ENCODE peak calls at places on chromosomes 7 and 10, in five cellular contexts. One of them, this sample, is unnamed.

GRCh38 chr7:42077276-42078135 is 159.5 kb downstream of the GLI3 start:
- DNase-seq in mesendoderm: no peak
- DNase-seq in right cardiac atrium: no peak
- DNase-seq in WERI-Rb-1: no peak
- DNase-seq in right lobe of liver: no peak
- DNase-seq in this sample: no peak

GRCh38 chr7:148238926-148239325 is 351.6 kb upstream of the C7orf33 start:
- DNase-seq in mesendoderm: no peak
- DNase-seq in right cardiac atrium: no peak
- DNase-seq in WERI-Rb-1: no peak
- DNase-seq in right lobe of liver: no peak
- DNase-seq in this sample: no peak

GRCh38 chr10:93384006-93384405 is 98.1 kb downstream of the MYOF start:
- DNase-seq in mesendoderm: peak; percentile 90
- DNase-seq in right cardiac atrium: no peak
- DNase-seq in WERI-Rb-1: no peak
- DNase-seq in right lobe of liver: no peak
- DNase-seq in this sample: no peak

GRCh38 chr10:85280014-85280413 is 951.6 kb downstream of the CCSER2 start:
- DNase-seq in mesendoderm: peak; percentile 90
- DNase-seq in right cardiac atrium: no peak
- DNase-seq in WERI-Rb-1: no peak
- DNase-seq in right lobe of liver: peak; percentile 45
- DNase-seq in this sample: no peak

GRCh38 chr7:33792547-33793105 is 112.7 kb upstream of the BMPER start:
- DNase-seq in mesendoderm: no peak
- DNase-seq in right cardiac atrium: no peak
- DNase-seq in WERI-Rb-1: no peak
- DNase-seq in right lobe of liver: no peak
- DNase-seq in this sample: no peak

GRCh38 chr10:133039823-133040704 is 47.7 kb upstream of the ADGRA1 start:
- DNase-seq in mesendoderm: no peak
- DNase-seq in right cardiac atrium: no peak
- DNase-seq in WERI-Rb-1: peak; percentile 39
- DNase-seq in right lobe of liver: no peak
- DNase-seq in this sample: no peak

GRCh38 chr10:24849537-24850299 is 102.7 kb downstream of the PRTFDC1 start:
- DNase-seq in mesendoderm: no peak
- DNase-seq in right cardiac atrium: no peak
- DNase-seq in WERI-Rb-1: no peak
- DNase-seq in right lobe of liver: no peak
- DNase-seq in this sample: no peak

GRCh38 chr7:123285076-123285700 is 85.4 kb upstream of the SLC13A1 start:
- DNase-seq in mesendoderm: peak; percentile 72
- DNase-seq in right cardiac atrium: no peak
- DNase-seq in WERI-Rb-1: peak; percentile 9
- DNase-seq in right lobe of liver: no peak
- DNase-seq in this sample: no peak

GRCh38 chr10:113600569-113600968 is 47.7 kb downstream of the HABP2 start:
- DNase-seq in mesendoderm: no peak
- DNase-seq in right cardiac atrium: no peak
- DNase-seq in WERI-Rb-1: no peak
- DNase-seq in right lobe of liver: no peak
- DNase-seq in this sample: no peak

GRCh38 chr7:69776611-69777010 is 178.3 kb downstream of the AUTS2 start:
- DNase-seq in mesendoderm: no peak
- DNase-seq in right cardiac atrium: no peak
- DNase-seq in WERI-Rb-1: no peak
- DNase-seq in right lobe of liver: no peak
- DNase-seq in this sample: no peak

GRCh38 chr10:100670828-100671479 is 74.4 kb upstream of the PAX2 start:
- DNase-seq in mesendoderm: peak; percentile 44
- DNase-seq in right cardiac atrium: peak; percentile 65
- DNase-seq in WERI-Rb-1: no peak
- DNase-seq in right lobe of liver: peak; percentile 49
- DNase-seq in this sample: peak; percentile 64

GRCh38 chr7:24882989-24883631 is 96.9 kb downstream of the OSBPL3 start:
- DNase-seq in mesendoderm: no peak
- DNase-seq in right cardiac atrium: peak; percentile 78
- DNase-seq in WERI-Rb-1: no peak
- DNase-seq in right lobe of liver: no peak
- DNase-seq in this sample: no peak

GRCh38 chr10:58178811-58179210 is 88.9 kb downstream of the IPMK start:
- DNase-seq in mesendoderm: no peak
- DNase-seq in right cardiac atrium: no peak
- DNase-seq in WERI-Rb-1: no peak
- DNase-seq in right lobe of liver: no peak
- DNase-seq in this sample: no peak

GRCh38 chr10:21696302-21696701 is 162.3 kb downstream of the MLLT10 start:
- DNase-seq in mesendoderm: no peak
- DNase-seq in right cardiac atrium: no peak
- DNase-seq in WERI-Rb-1: no peak
- DNase-seq in right lobe of liver: no peak
- DNase-seq in this sample: no peak

GRCh38 chr7:41188163-41189130 is 514.4 kb downstream of the INHBA start:
- DNase-seq in mesendoderm: peak; percentile 56
- DNase-seq in right cardiac atrium: no peak
- DNase-seq in WERI-Rb-1: no peak
- DNase-seq in right lobe of liver: no peak
- DNase-seq in this sample: no peak

GRCh38 chr7:99531354-99531765 is 20.6 kb downstream of the FAM200A start:
- DNase-seq in mesendoderm: peak; percentile 33
- DNase-seq in right cardiac atrium: no peak
- DNase-seq in WERI-Rb-1: no peak
- DNase-seq in right lobe of liver: no peak
- DNase-seq in this sample: no peak

GRCh38 chr7:31096198-31096881 is 44.2 kb downstream of the ADCYAP1R1 start:
- DNase-seq in mesendoderm: no peak
- DNase-seq in right cardiac atrium: no peak
- DNase-seq in WERI-Rb-1: no peak
- DNase-seq in right lobe of liver: no peak
- DNase-seq in this sample: no peak

GRCh38 chr10:80537086-80537704 is 507 bp upstream of the SH2D4B start:
- DNase-seq in mesendoderm: peak; percentile 79
- DNase-seq in right cardiac atrium: no peak
- DNase-seq in WERI-Rb-1: no peak
- DNase-seq in right lobe of liver: no peak
- DNase-seq in this sample: no peak

GRCh38 chr10:11515596-11516418 is 95.6 kb downstream of the USP6NL start:
- DNase-seq in mesendoderm: peak; percentile 70
- DNase-seq in right cardiac atrium: no peak
- DNase-seq in WERI-Rb-1: peak; percentile 19
- DNase-seq in right lobe of liver: no peak
- DNase-seq in this sample: peak; percentile 27

GRCh38 chr7:107711301-107711700 is 32.6 kb upstream of the CBLL1 start:
- DNase-seq in mesendoderm: no peak
- DNase-seq in right cardiac atrium: no peak
- DNase-seq in WERI-Rb-1: no peak
- DNase-seq in right lobe of liver: no peak
- DNase-seq in this sample: no peak

GRCh38 chr10:71710519-71710918 is 9.1 kb downstream of the C10orf105 start:
- DNase-seq in mesendoderm: no peak
- DNase-seq in right cardiac atrium: no peak
- DNase-seq in WERI-Rb-1: no peak
- DNase-seq in right lobe of liver: no peak
- DNase-seq in this sample: no peak

GRCh38 chr7:100679129-100679926 is 5.8 kb downstream of the GNB2 start:
- DNase-seq in mesendoderm: no peak
- DNase-seq in right cardiac atrium: peak; percentile 53
- DNase-seq in WERI-Rb-1: no peak
- DNase-seq in right lobe of liver: no peak
- DNase-seq in this sample: no peak

GRCh38 chr10:17353568-17353967 is 100.8 kb downstream of the ST8SIA6 start:
- DNase-seq in mesendoderm: no peak
- DNase-seq in right cardiac atrium: no peak
- DNase-seq in WERI-Rb-1: no peak
- DNase-seq in right lobe of liver: no peak
- DNase-seq in this sample: no peak

GRCh38 chr10:72953687-72954086 is 919 bp downstream of the PLA2G12B start:
- DNase-seq in mesendoderm: peak; percentile 57
- DNase-seq in right cardiac atrium: peak; percentile 67
- DNase-seq in WERI-Rb-1: no peak
- DNase-seq in right lobe of liver: peak; percentile 57
- DNase-seq in this sample: no peak

GRCh38 chr7:91800389-91800788 is 80.1 kb downstream of the MTERF1 start:
- DNase-seq in mesendoderm: no peak
- DNase-seq in right cardiac atrium: peak; percentile 57
- DNase-seq in WERI-Rb-1: no peak
- DNase-seq in right lobe of liver: no peak
- DNase-seq in this sample: no peak
- H3K27ac ChIP-seq in mesendoderm: no peak overlapping the region
- H3K27ac ChIP-seq in right cardiac atrium: no peak overlapping the region
- H3K27ac ChIP-seq in WERI-Rb-1: no peak overlapping the region
- H3K27ac ChIP-seq in right lobe of liver: no peak overlapping the region
- H3K27ac ChIP-seq in this sample: no peak overlapping the region

DNA sequence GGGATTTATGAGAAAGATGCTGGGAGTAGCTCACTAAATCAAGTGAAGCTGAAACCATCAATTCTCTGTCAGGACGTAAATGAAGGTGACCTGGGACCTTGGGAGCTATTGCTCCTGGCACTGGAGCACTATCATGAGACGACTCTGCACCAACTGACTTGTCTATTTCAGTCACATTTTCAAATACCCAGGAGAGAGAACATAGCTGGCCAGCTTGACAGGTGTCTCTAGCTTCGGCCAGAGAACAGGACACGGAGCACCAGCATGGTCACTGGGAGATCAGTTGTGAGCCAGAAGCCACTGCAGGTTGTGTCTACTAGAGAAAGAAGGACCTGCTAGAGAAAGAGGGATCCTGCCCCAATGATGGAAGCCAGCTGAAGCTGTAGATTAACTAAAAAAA is 17.4 kb upstream of the ATOH7 start:
- DNase-seq in mesendoderm: no peak
- DNase-seq in right cardiac atrium: no peak
- DNase-seq in WERI-Rb-1: no peak
- DNase-seq in right lobe of liver: no peak
- DNase-seq in this sample: no peak
- H3K27ac ChIP-seq in mesendoderm: no peak overlapping the region
- H3K27ac ChIP-seq in right cardiac atrium: no peak overlapping the region
- H3K27ac ChIP-seq in WERI-Rb-1: peak overlapping the region; percentile 89
- H3K27ac ChIP-seq in right lobe of liver: no peak overlapping the region
- H3K27ac ChIP-seq in this sample: no peak overlapping the region

DNA sequence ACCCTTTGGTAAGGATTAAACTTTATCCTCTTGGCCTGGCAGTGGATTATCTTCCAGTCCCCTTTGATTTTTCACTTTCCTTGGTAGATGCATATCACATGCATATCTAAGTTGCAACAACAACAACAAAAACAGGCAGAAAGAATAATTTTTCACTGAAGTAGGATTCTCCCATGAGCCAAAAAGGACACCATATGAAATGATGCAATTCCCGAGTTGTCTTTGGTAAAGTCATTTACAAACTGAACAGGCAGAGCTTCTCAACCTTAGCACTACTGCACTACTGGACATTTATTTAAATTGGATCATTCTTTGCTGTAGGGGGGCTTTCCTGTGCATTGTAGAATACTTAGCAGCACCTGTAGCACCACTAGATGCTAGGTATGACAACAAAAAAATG is 195.0 kb downstream of the RELN start:
- DNase-seq in mesendoderm: no peak
- DNase-seq in right cardiac atrium: no peak
- DNase-seq in WERI-Rb-1: no peak
- DNase-seq in right lobe of liver: no peak
- DNase-seq in this sample: no peak
- H3K27ac ChIP-seq in mesendoderm: no peak overlapping the region
- H3K27ac ChIP-seq in right cardiac atrium: no peak overlapping the region
- H3K27ac ChIP-seq in WERI-Rb-1: no peak overlapping the region
- H3K27ac ChIP-seq in right lobe of liver: no peak overlapping the region
- H3K27ac ChIP-seq in this sample: no peak overlapping the region

DNA sequence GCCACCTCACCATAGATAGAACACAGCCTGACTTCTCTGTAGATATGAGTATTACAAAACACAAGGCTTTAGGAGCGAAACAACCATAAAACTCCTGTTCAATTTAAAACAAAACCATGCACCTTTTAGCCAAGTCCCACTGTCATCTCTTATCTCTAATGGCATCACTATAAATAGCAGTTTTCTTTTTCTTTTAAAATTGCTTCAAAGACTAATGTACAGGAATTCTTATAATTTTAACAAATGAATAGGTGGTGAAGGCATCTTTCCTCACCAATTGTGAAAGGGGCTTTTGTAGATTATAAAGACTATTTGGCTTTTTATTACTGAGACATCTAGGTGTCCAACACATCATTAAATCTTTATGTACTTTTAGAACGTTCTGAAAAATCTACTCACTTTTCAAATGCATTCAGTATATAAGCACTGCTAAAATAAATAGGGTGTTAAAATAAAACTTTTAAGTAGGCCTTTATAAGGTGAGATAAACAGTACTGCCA is 205.7 kb upstream of the GRM3 start:
- DNase-seq in mesendoderm: no peak
- DNase-seq in right cardiac atrium: no peak
- DNase-seq in WERI-Rb-1: no peak
- DNase-seq in right lobe of liver: no peak
- DNase-seq in this sample: no peak
- H3K27ac ChIP-seq in mesendoderm: no peak overlapping the region
- H3K27ac ChIP-seq in right cardiac atrium: no peak overlapping the region
- H3K27ac ChIP-seq in WERI-Rb-1: no peak overlapping the region
- H3K27ac ChIP-seq in right lobe of liver: no peak overlapping the region
- H3K27ac ChIP-seq in this sample: no peak overlapping the region

DNA sequence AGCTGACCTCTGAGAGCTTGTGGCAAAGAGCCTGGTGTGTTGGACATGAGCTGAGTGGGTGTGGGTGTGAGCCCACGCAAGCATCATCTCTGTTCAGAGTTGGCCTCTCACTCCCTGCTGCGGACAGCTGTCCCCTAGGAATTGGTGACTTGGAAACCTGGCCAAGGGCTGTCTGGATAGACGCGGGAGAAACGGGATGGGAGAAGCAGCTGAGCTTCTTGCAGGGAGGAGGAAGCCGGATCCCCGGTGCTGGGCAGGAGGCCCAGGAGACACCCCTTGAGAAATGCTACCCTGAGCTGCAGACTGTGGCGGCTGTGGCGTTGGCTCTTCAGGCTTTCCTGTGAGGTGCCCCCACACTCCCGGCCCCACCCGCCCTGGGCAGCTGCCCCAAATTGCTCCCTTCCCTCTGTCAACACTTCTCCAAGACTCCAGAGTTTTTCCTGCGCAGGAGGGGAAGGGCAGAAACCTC is 121.9 kb upstream of the BTBD16 start:
- DNase-seq in mesendoderm: no peak
- DNase-seq in right cardiac atrium: peak; percentile 95
- DNase-seq in WERI-Rb-1: no peak
- DNase-seq in right lobe of liver: no peak
- DNase-seq in this sample: no peak
- H3K27ac ChIP-seq in mesendoderm: no peak overlapping the region
- H3K27ac ChIP-seq in right cardiac atrium: peak overlapping the region; percentile 91
- H3K27ac ChIP-seq in WERI-Rb-1: no peak overlapping the region
- H3K27ac ChIP-seq in right lobe of liver: no peak overlapping the region
- H3K27ac ChIP-seq in this sample: no peak overlapping the region

This sample was measured in CD8-positive, alpha-beta memory T cell.